ENCODE peak calls at places on chromosomes 16 and 17, in four cellular contexts. U is aorta, L is upper lobe of right lung, R is neural progenitor cell. B is an unnamed sample. For H3K4me1 and H3K9me3, the result is how much of the 10 kb centered on the place peaks cover.

GRCh38 chr17:56616239-56616638 is 22.7 kb downstream of the NOG start:
- DNase-seq in U (no peak), L (no peak), R (no peak), B (no peak)

GRCh38 chr16:74448990-74449389 is 27.7 kb upstream of the CLEC18B start:
- DNase-seq in U (peak), L (no peak), R (no peak), B (peak)

GRCh38 chr16:81875461-81875860 is 96.4 kb downstream of the PLCG2 start:
- DNase-seq in U (no peak), L (no peak), R (no peak), B (no peak)

GRCh38 chr17:62701706-62702085 is 74.2 kb downstream of the MRC2 start:
- DNase-seq in U (no peak), L (no peak), R (no peak), B (peak)

GRCh38 chr16:22641030-22641671 is 130.5 kb downstream of the NPIPB5 start:
- DNase-seq in U (no peak), L (no peak), R (peak), B (no peak)

GRCh38 chr17:61366076-61366714 is 33.4 kb upstream of the TBX2 start:
- DNase-seq in U (no peak), L (no peak), R (no peak), B (no peak)

GRCh38 chr17:8420041-8420934 is 15.4 kb upstream of the NDEL1 start:
- DNase-seq in U (peak), L (peak), R (no peak), B (peak)

GRCh38 chr17:36935681-36936454 is 1.4 kb upstream of the LHX1 start:
- DNase-seq in U (no peak), L (no peak), R (peak), B (no peak)

GRCh38 chr17:3890082-3890892 is 2.6 kb downstream of the CAMKK1 start:
- DNase-seq in U (peak), L (peak), R (no peak), B (peak)

GRCh38 chr17:56436142-56436541 is 157.4 kb upstream of the NOG start:
- DNase-seq in U (no peak), L (no peak), R (no peak), B (no peak)

GRCh38 chr17:9811086-9811485 is 10.8 kb downstream of the GSG1L2 start:
- DNase-seq in U (no peak), L (no peak), R (no peak), B (no peak)

GRCh38 chr17:80279895-80280294 is 19.2 kb downstream of the RNF213 start:
- DNase-seq in U (peak), L (peak), R (no peak), B (peak)

GRCh38 chr16:31696968-31697743 is 169.5 kb downstream of the AHSP start:
- DNase-seq in U (no peak), L (no peak), R (peak), B (no peak)

GRCh38 chr17:35713069-35713728 is 18.2 kb upstream of the RASL10B start:
- DNase-seq in U (peak), L (no peak), R (no peak), B (no peak)

GRCh38 chr16:89985219-89985618 is 34.0 kb downstream of the DBNDD1 start:
- DNase-seq in U (no peak), L (no peak), R (no peak), B (no peak)

GRCh38 chr17:78142113-78142861 is 3.9 kb upstream of the C17orf99 start:
- DNase-seq in U (no peak), L (peak), R (no peak), B (no peak)

GRCh38 chr16:30184430-30185140 is 1.2 kb downstream of the CORO1A start:
- DNase-seq in U (peak), L (peak), R (no peak), B (peak)

GRCh38 chr16:30041841-30042240 is 10.8 kb upstream of the TLCD3B start:
- DNase-seq in U (no peak), L (no peak), R (no peak), B (no peak)

GRCh38 chr17:16048797-16049449 is 49.3 kb downstream of the TTC19 start:
- DNase-seq in U (no peak), L (no peak), R (no peak), B (no peak)

GRCh38 chr16:72355561-72355960 is 183.6 kb upstream of the PMFBP1 start:
- DNase-seq in U (no peak), L (no peak), R (no peak), B (no peak)

GRCh38 chr16:1288813-1289479 is 20.5 kb upstream of the UBE2I start:
- DNase-seq in U (no peak), L (no peak), R (peak), B (peak)

GRCh38 chr16:89722392-89723278 is 1.3 kb downstream of the ZNF276 start:
- DNase-seq in U (peak), L (peak), R (peak), B (peak)

GRCh38 chr16:49023095-49023494 is 258.5 kb downstream of the CBLN1 start:
- DNase-seq in U (no peak), L (no peak), R (no peak), B (no peak)

GRCh38 chr17:17952691-17953090 is 19.5 kb downstream of the TOM1L2 start:
- DNase-seq in U (no peak), L (no peak), R (no peak), B (no peak)

GRCh38 chr17:49076575-49077384 is 55.8 kb upstream of the B4GALNT2 start:
- DNase-seq in U (no peak), L (no peak), R (no peak), B (no peak)

GRCh38 chr16:77679336-77679735 is 43.0 kb upstream of the NUDT7 start:
- DNase-seq in U (no peak), L (no peak), R (no peak), B (no peak)

GRCh38 chr16:18932243-18932997 is 6.2 kb upstream of the SMG1 start:
- DNase-seq in U (no peak), L (no peak), R (peak), B (no peak)

GRCh38 chr17:65099941-65100315 is 37.2 kb upstream of the RGS9 start:
- DNase-seq in U (peak), L (peak), R (no peak), B (peak)

GRCh38 chr17:46179375-46179999 is 13.7 kb downstream of the KANSL1 start:
- DNase-seq in U (no peak), L (no peak), R (no peak), B (no peak)

GRCh38 chr17:35171834-35172233 is 22.4 kb downstream of the SLC35G3 start:
- DNase-seq in U (no peak), L (no peak), R (no peak), B (no peak)

GRCh38 chr17:58991718-58992331 is 114.9 kb downstream of the TRIM37 start:
- DNase-seq in U (no peak), L (no peak), R (no peak), B (no peak)

GRCh38 chr17:47184671-47185070 is 4.4 kb downstream of the CDC27 start:
- DNase-seq in U (no peak), L (no peak), R (no peak), B (no peak)

DNA sequence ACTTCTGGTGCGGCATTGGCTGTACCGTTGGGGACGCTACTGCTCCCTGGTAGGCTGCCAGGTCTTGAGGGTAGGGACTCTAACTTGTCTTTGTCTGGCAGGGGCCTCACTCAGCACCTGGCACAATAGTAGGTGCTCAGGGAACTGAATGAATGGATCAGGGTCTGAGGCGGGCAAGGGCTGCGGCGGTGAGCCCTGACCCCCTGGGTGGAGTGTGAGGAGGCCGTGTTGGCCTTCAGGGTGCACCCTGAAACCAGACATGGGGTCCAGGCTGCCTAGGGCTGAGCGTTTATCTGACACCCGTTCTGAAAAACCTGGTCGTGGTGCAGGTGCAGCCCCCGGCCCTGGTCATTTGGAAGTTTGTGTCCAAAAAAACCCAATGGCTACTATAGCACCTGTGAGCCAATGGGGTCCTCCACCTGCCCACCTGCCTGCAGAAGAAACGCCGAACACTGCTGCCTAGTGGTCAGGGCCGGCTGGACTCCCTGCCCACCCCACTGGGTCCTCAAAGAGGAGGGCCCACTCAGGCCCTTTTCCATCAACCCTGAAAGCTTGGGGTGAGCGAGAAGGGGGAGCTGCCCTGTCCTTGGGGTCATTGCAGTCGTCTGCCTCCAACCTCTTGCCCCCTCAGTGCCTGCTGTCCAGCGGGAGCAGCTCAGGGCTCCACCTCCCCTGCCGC is 4.9 kb upstream of the ATP6V0C start:
- DNase-seq in U (peak), L (no peak), R (no peak), B (no peak)
- H3K4me1 ChIP-seq in U (under half), L (under half), R (under half), B (under half)

DNA sequence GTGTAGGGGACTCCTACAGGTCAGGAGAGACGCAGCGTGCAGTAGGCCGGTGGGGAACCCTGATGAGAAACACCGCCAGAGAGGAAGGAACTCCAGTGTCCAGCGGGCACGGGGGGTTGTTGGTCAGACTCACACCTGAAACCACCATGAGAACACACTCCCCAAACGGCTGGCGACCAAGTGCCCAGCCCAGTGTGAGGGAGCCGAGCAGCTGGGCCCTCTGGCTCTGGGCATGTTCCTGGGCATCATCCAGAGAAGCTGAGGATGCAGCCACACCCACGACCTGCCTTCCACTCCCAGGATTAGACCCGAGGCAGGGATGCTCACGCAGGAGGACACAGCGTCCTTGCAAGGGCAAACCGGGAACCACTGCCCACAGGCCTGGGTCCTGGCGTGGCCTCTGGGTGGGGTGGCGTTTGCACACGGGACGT is 108.3 kb upstream of the ZNF750 start:
- DNase-seq in U (no peak), L (peak), R (no peak), B (peak)
- H3K9me3 ChIP-seq in U (under half), L (under half), R (under half), B (under half)

GRCh38 chr16:67537636-67538591 is 9.3 kb downstream of the RIPOR1 start:
- DNase-seq in U (peak), L (peak), R (peak), B (peak)

GRCh38 chr16:67540756-67541155 is 12.1 kb downstream of the RIPOR1 start:
- DNase-seq in U (no peak), L (no peak), R (no peak), B (no peak)

GRCh38 chr16:67539691-67540635 is 11.3 kb downstream of the RIPOR1 start:
- DNase-seq in U (no peak), L (no peak), R (no peak), B (no peak)

GRCh38 chr16:67538666-67539101 is 10.1 kb downstream of the RIPOR1 start:
- DNase-seq in U (no peak), L (no peak), R (peak), B (peak)

GRCh38 chr16:67539271-67539670 is 10.6 kb downstream of the RIPOR1 start:
- DNase-seq in U (no peak), L (no peak), R (no peak), B (no peak)
- H3K4me1 ChIP-seq in U (under half), L (under half), R (under half), B (under half)

GRCh38 chr17:43915561-43915960 is 8.2 kb upstream of the MPP2 start:
- DNase-seq in U (no peak), L (no peak), R (no peak), B (no peak)

GRCh38 chr17:43912635-43913304 is 5.4 kb upstream of the MPP2 start:
- DNase-seq in U (no peak), L (no peak), R (no peak), B (no peak)

GRCh38 chr17:43914451-43914850 is 7.1 kb upstream of the MPP2 start:
- DNase-seq in U (no peak), L (no peak), R (no peak), B (no peak)

GRCh38 chr17:43916385-43916784 is 9.0 kb upstream of the MPP2 start:
- DNase-seq in U (no peak), L (no peak), R (no peak), B (no peak)

GRCh38 chr17:43913584-43913983 is 6.2 kb upstream of the MPP2 start:
- DNase-seq in U (no peak), L (no peak), R (no peak), B (no peak)
- H3K9me3 ChIP-seq in U (under half), L (under half), R (under half), B (under half)

GRCh38 chr17:81481815-81482505 is 30.6 kb downstream of the ACTG1 start:
- DNase-seq in U (no peak), L (no peak), R (no peak), B (no peak)
- H3K4me1 ChIP-seq in U (under half), L (under half), R (under half), B (under half)

DNA sequence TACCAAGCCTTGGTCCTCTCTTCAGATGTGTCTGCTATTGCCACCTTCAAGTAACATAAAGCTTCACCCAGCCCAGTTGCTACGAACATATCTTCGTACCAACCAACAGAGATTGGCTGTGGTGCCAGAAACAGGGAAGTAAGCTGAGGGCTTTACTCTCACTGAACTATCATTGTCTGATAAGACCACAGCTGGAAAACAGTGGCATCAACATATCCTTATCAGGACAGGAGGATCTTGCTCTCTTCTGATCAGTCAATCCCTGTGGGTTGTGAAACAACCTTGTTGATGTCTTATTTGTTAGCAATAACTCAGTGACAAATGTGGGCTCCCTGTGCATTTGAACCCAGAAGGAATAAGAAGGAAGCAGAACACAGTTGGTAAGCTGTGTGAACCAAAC is 446.3 kb upstream of the MAF start:
- DNase-seq in U (no peak), L (no peak), R (no peak), B (no peak)
- H3K9me3 ChIP-seq in U (under half), L (under half), R (under half), B (under half)

DNA sequence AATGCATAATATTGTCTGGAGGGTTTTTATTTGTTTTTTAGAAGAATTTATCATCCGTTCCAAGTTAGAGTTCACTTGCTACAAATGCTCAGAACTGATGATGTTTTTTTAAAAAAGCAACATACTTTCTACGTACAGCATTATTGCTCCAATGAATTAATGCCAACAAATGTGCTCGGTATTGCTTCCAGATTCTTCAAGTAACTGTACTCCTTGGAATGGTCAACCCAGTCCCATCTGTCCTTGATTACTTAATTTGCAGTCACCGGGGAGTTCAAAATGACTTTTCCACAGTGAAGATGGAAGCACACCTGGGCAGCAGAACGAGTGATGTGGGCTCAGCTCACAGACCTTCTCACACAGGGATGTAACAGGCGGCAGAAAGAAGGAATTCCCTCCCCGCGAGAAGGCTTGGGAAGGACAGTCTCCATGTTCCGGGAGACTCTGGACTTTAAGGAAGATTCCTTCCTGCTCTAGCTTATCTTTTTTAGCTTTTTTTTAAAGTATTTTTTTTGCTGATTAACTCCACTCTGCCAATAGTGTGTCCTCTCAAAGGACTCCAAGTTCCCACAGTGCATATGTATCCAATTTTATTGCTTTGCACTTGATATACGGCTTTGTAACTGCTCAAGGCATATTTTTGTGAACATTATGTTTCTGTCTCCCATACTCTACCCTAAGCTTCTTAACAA is 68.9 kb downstream of the NXN start:
- DNase-seq in U (no peak), L (no peak), R (no peak), B (no peak)
- H3K4me1 ChIP-seq in U (under half), L (under half), R (under half), B (half or more)

GRCh38 chr16:35314298-35314697 is 1854.9 kb downstream of the TP53TG3F start:
- DNase-seq in U (no peak), L (no peak), R (no peak), B (no peak)
- H3K9me3 ChIP-seq in U (under half), L (under half), R (under half), B (under half)

DNA sequence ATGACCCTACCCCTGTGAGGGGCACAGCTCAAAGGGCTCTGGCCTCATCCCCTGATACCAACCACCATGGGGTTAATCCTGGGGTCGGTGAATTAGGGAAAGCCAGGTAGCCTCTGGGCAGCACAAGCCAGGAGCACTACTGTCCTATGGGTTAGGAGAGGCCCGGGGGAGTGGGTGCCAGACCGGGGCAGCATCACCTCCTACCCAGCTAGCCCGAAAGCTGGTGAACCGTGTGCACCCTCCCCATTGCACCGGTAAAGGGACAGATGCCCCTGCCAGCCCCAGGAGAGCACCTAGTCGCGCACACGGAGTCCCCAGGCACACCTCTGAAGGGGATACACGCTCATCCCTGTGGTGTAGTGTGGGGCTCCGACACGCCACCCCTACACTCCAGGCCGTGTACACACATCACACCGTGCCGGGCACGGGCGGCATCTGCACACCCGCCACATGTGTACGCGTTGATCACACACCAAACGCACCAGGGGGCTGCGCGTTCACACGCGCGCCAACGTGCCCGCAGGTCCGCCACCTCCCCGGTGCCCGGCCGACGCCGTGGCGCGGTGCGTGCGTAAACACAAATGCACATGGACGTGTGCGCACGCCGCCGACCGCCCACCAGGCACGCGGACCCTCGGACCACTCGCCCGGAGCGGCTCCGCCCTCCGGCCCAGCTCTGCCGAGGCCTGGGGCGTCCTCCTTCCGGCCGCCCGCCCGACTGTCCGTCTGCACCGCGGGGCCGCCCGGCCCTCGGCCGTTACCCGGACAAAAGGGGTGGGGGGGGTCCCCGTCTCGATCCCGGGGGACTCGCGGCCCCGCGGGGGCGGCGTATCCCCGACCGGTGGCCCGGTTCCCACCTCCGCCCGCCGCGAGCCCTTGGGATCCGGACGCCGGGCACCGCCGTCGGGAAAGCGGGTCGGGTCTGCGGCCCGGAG is 785 bp downstream of the UBALD1 start:
- DNase-seq in U (no peak), L (peak), R (peak), B (peak)
- H3K4me1 ChIP-seq in U (under half), L (under half), R (under half), B (half or more)

GRCh38 chr17:14886200-14886739 is 378.9 kb downstream of the PMP22 start:
- DNase-seq in U (no peak), L (no peak), R (peak), B (no peak)
- H3K9me3 ChIP-seq in U (under half), L (under half), R (under half), B (under half)

B was measured in sigmoid colon.